ENCODE peak calls at places on chromosomes 13 and 19, in four cellular contexts. One of them, this sample, is unnamed.

GRCh38 chr19:47780215-47780551 is 1.7 kb downstream of the SELENOW start:
- DNase-seq in aorta: no peak
- DNase-seq in tibial artery: no peak
- DNase-seq in brain microvascular endothelial cell: no peak
- DNase-seq in this sample: no peak

GRCh38 chr19:42075364-42075615 is 676 bp upstream of the ZNF574 start:
- DNase-seq in aorta: no peak
- DNase-seq in tibial artery: no peak
- DNase-seq in brain microvascular endothelial cell: no peak
- DNase-seq in this sample: no peak

GRCh38 chr13:43136940-43137574 is 113.7 kb downstream of the DNAJC15 start:
- DNase-seq in aorta: no peak
- DNase-seq in tibial artery: no peak
- DNase-seq in brain microvascular endothelial cell: no peak
- DNase-seq in this sample: no peak

GRCh38 chr13:23670793-23671192 is 100.6 kb downstream of the TNFRSF19 start:
- DNase-seq in aorta: no peak
- DNase-seq in tibial artery: no peak
- DNase-seq in brain microvascular endothelial cell: no peak
- DNase-seq in this sample: no peak

GRCh38 chr19:2631213-2631821 is 71.2 kb downstream of the GNG7 start:
- DNase-seq in aorta: no peak
- DNase-seq in tibial artery: no peak
- DNase-seq in brain microvascular endothelial cell: no peak
- DNase-seq in this sample: no peak

GRCh38 chr19:38905186-38905539 is 5.4 kb downstream of the NFKBIB start:
- DNase-seq in aorta: no peak
- DNase-seq in tibial artery: no peak
- DNase-seq in brain microvascular endothelial cell: no peak
- DNase-seq in this sample: no peak

GRCh38 chr19:13764101-13764807 is at the start of gene MRI1:
- DNase-seq in aorta: peak
- DNase-seq in tibial artery: peak
- DNase-seq in brain microvascular endothelial cell: no peak
- DNase-seq in this sample: no peak

GRCh38 chr19:13095393-13095784 is 7.3 kb downstream of the LYL1 start:
- DNase-seq in aorta: peak
- DNase-seq in tibial artery: no peak
- DNase-seq in brain microvascular endothelial cell: no peak
- DNase-seq in this sample: no peak

GRCh38 chr13:114078501-114079451 is 53.6 kb downstream of the RASA3 start:
- DNase-seq in aorta: peak
- DNase-seq in tibial artery: peak
- DNase-seq in brain microvascular endothelial cell: peak
- DNase-seq in this sample: no peak

GRCh38 chr13:111947876-111948275 is 119.1 kb upstream of the SOX1 start:
- DNase-seq in aorta: no peak
- DNase-seq in tibial artery: no peak
- DNase-seq in brain microvascular endothelial cell: no peak
- DNase-seq in this sample: no peak

GRCh38 chr13:60164490-60164889 is 762 bp upstream of the DIAPH3 start:
- DNase-seq in aorta: no peak
- DNase-seq in tibial artery: no peak
- DNase-seq in brain microvascular endothelial cell: no peak
- DNase-seq in this sample: no peak

GRCh38 chr13:60163525-60164471 is at the start of gene DIAPH3:
- DNase-seq in aorta: peak
- DNase-seq in tibial artery: peak
- DNase-seq in brain microvascular endothelial cell: peak
- DNase-seq in this sample: peak

GRCh38 chr13:60165391-60166099 is 1.8 kb upstream of the DIAPH3 start:
- DNase-seq in aorta: no peak
- DNase-seq in tibial artery: no peak
- DNase-seq in brain microvascular endothelial cell: no peak
- DNase-seq in this sample: no peak

GRCh38 chr13:60158321-60158801 is 5.4 kb downstream of the DIAPH3 start:
- DNase-seq in aorta: no peak
- DNase-seq in tibial artery: no peak
- DNase-seq in brain microvascular endothelial cell: no peak
- DNase-seq in this sample: no peak

DNA sequence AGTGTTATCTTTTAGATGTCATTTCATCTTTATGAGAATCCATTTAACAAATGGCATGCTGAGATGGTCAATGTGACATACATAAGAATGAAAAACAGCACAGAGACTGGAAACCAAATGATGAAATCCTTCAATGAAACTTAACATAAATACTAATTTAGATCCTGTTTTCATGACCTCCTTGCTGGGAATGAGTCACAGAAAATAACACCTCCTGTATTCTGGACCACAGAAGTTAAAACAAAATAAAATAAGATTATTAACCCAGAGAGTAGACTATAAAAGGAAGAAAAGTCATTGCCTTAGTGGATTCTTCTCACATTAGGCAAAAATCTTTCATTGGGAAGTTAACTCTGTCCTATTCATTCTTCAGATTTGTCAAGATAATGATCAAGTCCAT is 1.6 kb downstream of the DIAPH3 start:
- DNase-seq in aorta: no peak
- DNase-seq in tibial artery: no peak
- DNase-seq in brain microvascular endothelial cell: no peak
- DNase-seq in this sample: no peak
- H3K4me3 ChIP-seq in aorta: no peak
- H3K4me3 ChIP-seq in tibial artery: no peak
- H3K4me3 ChIP-seq in brain microvascular endothelial cell: no peak
- H3K4me3 ChIP-seq in this sample: no peak

GRCh38 chr13:74131206-74131605 is 3.0 kb downstream of the KLF12 start:
- DNase-seq in aorta: no peak
- DNase-seq in tibial artery: no peak
- DNase-seq in brain microvascular endothelial cell: no peak
- DNase-seq in this sample: no peak
- H3K4me3 ChIP-seq in aorta: no peak
- H3K4me3 ChIP-seq in tibial artery: no peak
- H3K4me3 ChIP-seq in brain microvascular endothelial cell: peak
- H3K4me3 ChIP-seq in this sample: no peak

GRCh38 chr13:106795847-106796246 is 227.9 kb upstream of the ARGLU1 start:
- DNase-seq in aorta: no peak
- DNase-seq in tibial artery: no peak
- DNase-seq in brain microvascular endothelial cell: peak
- DNase-seq in this sample: no peak
- H3K4me3 ChIP-seq in aorta: no peak
- H3K4me3 ChIP-seq in tibial artery: no peak
- H3K4me3 ChIP-seq in brain microvascular endothelial cell: peak
- H3K4me3 ChIP-seq in this sample: no peak

GRCh38 chr19:35140207-35140897 is 1.7 kb downstream of the FXYD1 start:
- DNase-seq in aorta: no peak
- DNase-seq in tibial artery: no peak
- DNase-seq in brain microvascular endothelial cell: no peak
- DNase-seq in this sample: no peak

GRCh38 chr19:35139618-35139943 is 957 bp downstream of the FXYD1 start:
- DNase-seq in aorta: no peak
- DNase-seq in tibial artery: no peak
- DNase-seq in brain microvascular endothelial cell: no peak
- DNase-seq in this sample: no peak

GRCh38 chr19:35142531-35143230 is 374 bp upstream of the FXYD7 start:
- DNase-seq in aorta: no peak
- DNase-seq in tibial artery: no peak
- DNase-seq in brain microvascular endothelial cell: no peak
- DNase-seq in this sample: no peak

GRCh38 chr19:35141627-35142401 is 1.2 kb upstream of the FXYD7 start:
- DNase-seq in aorta: no peak
- DNase-seq in tibial artery: no peak
- DNase-seq in brain microvascular endothelial cell: no peak
- DNase-seq in this sample: no peak

DNA sequence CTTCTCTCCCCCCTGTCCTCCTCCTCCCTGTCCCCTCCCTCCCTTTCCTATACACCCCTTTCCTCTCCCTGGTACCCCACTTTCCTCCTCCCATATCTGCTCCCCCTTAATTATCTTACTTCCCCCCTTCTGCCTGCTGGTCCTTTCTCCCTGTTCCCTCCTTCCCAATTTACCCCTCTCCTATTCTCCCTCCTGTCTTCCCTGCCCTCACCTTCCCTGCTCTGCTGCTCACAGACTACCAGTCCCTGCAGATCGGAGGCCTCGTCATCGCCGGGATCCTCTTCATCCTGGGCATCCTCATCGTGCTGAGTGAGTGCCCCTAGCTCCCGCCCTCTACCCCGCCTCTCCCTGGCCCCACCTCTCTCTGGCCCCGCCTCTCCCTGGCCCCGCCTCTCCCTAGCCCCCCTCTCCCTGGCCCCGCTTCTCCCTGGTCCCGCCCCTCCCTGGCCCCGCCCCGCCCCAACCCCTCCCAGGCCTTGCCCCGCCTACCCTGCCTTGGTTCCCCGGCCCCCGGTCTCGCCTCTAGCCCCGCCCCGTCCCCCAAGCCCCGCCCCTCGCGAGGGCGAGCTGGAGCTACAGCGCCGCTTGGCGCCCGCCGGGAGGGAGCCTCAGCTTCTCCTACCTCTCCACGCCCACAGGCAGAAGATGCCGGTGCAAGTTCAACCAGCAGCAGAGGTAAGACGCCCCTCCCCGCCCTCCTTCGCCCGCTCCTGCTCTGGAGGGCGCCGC is 2.0 kb upstream of the FXYD7 start:
- DNase-seq in aorta: peak
- DNase-seq in tibial artery: peak
- DNase-seq in brain microvascular endothelial cell: peak
- DNase-seq in this sample: peak
- H3K4me3 ChIP-seq in aorta: no peak
- H3K4me3 ChIP-seq in tibial artery: peak
- H3K4me3 ChIP-seq in brain microvascular endothelial cell: no peak
- H3K4me3 ChIP-seq in this sample: peak

This sample was measured in Jurkat, Clone E6-1.